ENCODE peak calls at places on chromosomes 1 and 21, in ten cellular contexts. P is neural progenitor cell, Z is fibroblast of lung, G is GM23248, Q is A549, N is PC-3, F is neuronal stem cell, T is mesendoderm, U is GM12878, B is GM23338. C is an unnamed sample.

GRCh38 chr1:111454859-111455641 is 5.8 kb downstream of the ATP5PB start:
- DNase-seq in B (no peak), P (no peak), F (no peak), Z (peak; percentile 41), T (no peak), U (peak; percentile 24), G (peak; percentile 38), Q (no peak), N (no peak), C (no peak)

GRCh38 chr1:235938714-235939487 is 72.2 kb upstream of the LYST start:
- DNase-seq in U (peak; percentile 43), B (no peak), G (no peak), Q (no peak), P (no peak), F (no peak), T (no peak), Z (no peak), N (no peak), C (no peak)

GRCh38 chr1:246724725-246725095 is 501 bp downstream of the SCCPDH start:
- DNase-seq in U (no peak), B (peak; percentile 39), T (peak; percentile 40), Z (peak; percentile 57), F (no peak), Q (peak; percentile 42), P (peak; percentile 41), G (peak; percentile 76), N (peak; percentile 57), C (no peak)

GRCh38 chr1:202958544-202959275 is 598 bp upstream of the ADIPOR1 start:
- DNase-seq in N (no peak), B (peak; percentile 32), P (peak; percentile 15), Z (no peak), G (no peak), Q (no peak), F (no peak), U (no peak), T (no peak), C (no peak)

GRCh38 chr21:27674037-27674436 is 707.1 kb upstream of the ADAMTS5 start:
- DNase-seq in P (no peak), Q (no peak), T (no peak), N (peak; percentile 31), Z (peak; percentile 77), U (no peak), G (peak; percentile 96), B (no peak), F (no peak), C (no peak)

GRCh38 chr1:78728359-78728758 is 78.7 kb downstream of the IFI44 start:
- DNase-seq in Z (no peak), G (no peak), Q (no peak), N (no peak), P (no peak), F (no peak), T (no peak), B (no peak), U (no peak), C (no peak)

GRCh38 chr1:67599085-67599484 is 85.9 kb upstream of the GADD45A start:
- DNase-seq in U (no peak), Q (no peak), B (no peak), Z (no peak), T (no peak), N (no peak), P (no peak), F (no peak), G (no peak), C (no peak)

GRCh38 chr1:53350853-53351767 is 23.2 kb upstream of the LRP8 start:
- DNase-seq in B (peak; percentile 29), F (no peak), Q (no peak), U (no peak), P (no peak), N (no peak), Z (no peak), G (no peak), T (no peak), C (no peak)

GRCh38 chr21:46459356-46460112 is 843 bp downstream of the DIP2A start:
- DNase-seq in P (peak; percentile 42), Z (peak; percentile 44), Q (no peak), B (peak; percentile 58), G (peak; percentile 83), F (no peak), T (peak; percentile 50), U (no peak), N (peak; percentile 49), C (peak; percentile 18)

GRCh38 chr1:14240265-14240664 is 358.2 kb upstream of the KAZN start:
- DNase-seq in N (no peak), B (no peak), T (no peak), G (no peak), F (no peak), Q (no peak), U (no peak), Z (no peak), P (no peak), C (peak; percentile 71)

GRCh38 chr1:16189921-16190499 is 22.4 kb downstream of the ARHGEF19 start:
- DNase-seq in T (no peak), F (no peak), B (no peak), N (no peak), Q (no peak), G (no peak), P (no peak), U (no peak), Z (no peak), C (no peak)

GRCh38 chr1:21335750-21336168 is 45.5 kb upstream of the ECE1 start:
- DNase-seq in T (no peak), P (no peak), B (no peak), G (no peak), F (no peak), N (peak; percentile 92), U (no peak), Z (no peak), Q (no peak), C (no peak)

GRCh38 chr1:21337010-21337437 is 46.8 kb upstream of the ECE1 start:
- DNase-seq in T (no peak), F (no peak), U (no peak), N (no peak), Q (no peak), P (no peak), G (no peak), B (no peak), Z (no peak), C (no peak)

GRCh38 chr1:21337931-21338567 is 47.8 kb upstream of the ECE1 start:
- DNase-seq in F (no peak), B (no peak), P (no peak), U (no peak), G (peak; percentile 79), Q (peak; percentile 48), Z (peak; percentile 99), N (peak; percentile 53), T (no peak), C (no peak)

GRCh38 chr1:21338568-21339401 is 48.5 kb upstream of the ECE1 start:
- DNase-seq in N (peak; percentile 87), Q (peak; percentile 78), T (peak; percentile 82), U (no peak), Z (peak; percentile 97), B (no peak), P (no peak), F (no peak), G (peak; percentile 36), C (no peak)

GRCh38 chr1:21337459-21337930 is 47.2 kb upstream of the ECE1 start:
- DNase-seq in G (no peak), P (no peak), N (no peak), Q (no peak), T (no peak), F (no peak), Z (no peak), B (no peak), U (no peak), C (no peak)
- H3K4me1 ChIP-seq in G (peaks cover 52% of the 10 kb centered on the region), P (peaks cover 6% of the 10 kb centered on the region), N (peaks cover 82% of the 10 kb centered on the region), Q (peaks cover 86% of the 10 kb centered on the region), T (peaks cover 9% of the 10 kb centered on the region), F (peaks cover 16% of the 10 kb centered on the region), Z (peaks cover 51% of the 10 kb centered on the region), B (peaks cover 22% of the 10 kb centered on the region), U (peaks cover 50% of the 10 kb centered on the region), C (peaks cover 51% of the 10 kb centered on the region)

GRCh38 chr21:44763451-44764318 is 37.9 kb downstream of the UBE2G2 start:
- DNase-seq in P (no peak), Q (no peak), B (no peak), G (no peak), U (no peak), F (no peak), T (no peak), N (peak; percentile 17), Z (no peak), C (no peak)
- H3K27ac ChIP-seq in P (no peak overlapping the region), Q (no peak overlapping the region), B (no peak overlapping the region), G (no peak overlapping the region), U (no peak overlapping the region), F (no peak overlapping the region), T (no peak overlapping the region), N (no peak overlapping the region), Z (no peak overlapping the region), C (no peak overlapping the region)

GRCh38 chr1:39173995-39174380 is 30.5 kb upstream of the MACF1 start:
- DNase-seq in F (no peak), Z (no peak), U (no peak), T (no peak), N (no peak), P (no peak), G (no peak), B (no peak), Q (no peak), C (no peak)
- H3K4me2 ChIP-seq in F (peak overlapping the region; percentile 21), Z (peak overlapping the region; percentile 4), U (no peak overlapping the region), T (no peak overlapping the region), N (no peak overlapping the region), P (peak overlapping the region; percentile 70), G (peak overlapping the region; percentile 22), B (peak overlapping the region; percentile 64), Q (peak overlapping the region; percentile 81), C (no peak overlapping the region)

GRCh38 chr1:20184997-20185833 is 681 bp upstream of the UBXN10 start:
- DNase-seq in G (no peak), B (no peak), Q (no peak), N (no peak), U (no peak), T (peak; percentile 55), F (no peak), P (no peak), Z (no peak), C (no peak)

GRCh38 chr1:20180221-20181207 is 5.4 kb upstream of the UBXN10 start:
- DNase-seq in P (no peak), T (no peak), Z (no peak), B (no peak), U (no peak), Q (no peak), G (no peak), F (no peak), N (peak; percentile 40), C (no peak)

GRCh38 chr1:20183876-20184275 is 2.0 kb upstream of the UBXN10 start:
- DNase-seq in Q (no peak), P (no peak), F (no peak), U (no peak), G (no peak), Z (no peak), T (no peak), B (no peak), N (no peak), C (no peak)

GRCh38 chr1:20184481-20184900 is 1.4 kb upstream of the UBXN10 start:
- DNase-seq in Q (peak; percentile 21), T (peak; percentile 84), B (peak; percentile 74), Z (no peak), F (no peak), U (no peak), P (no peak), G (no peak), N (no peak), C (no peak)

DNA sequence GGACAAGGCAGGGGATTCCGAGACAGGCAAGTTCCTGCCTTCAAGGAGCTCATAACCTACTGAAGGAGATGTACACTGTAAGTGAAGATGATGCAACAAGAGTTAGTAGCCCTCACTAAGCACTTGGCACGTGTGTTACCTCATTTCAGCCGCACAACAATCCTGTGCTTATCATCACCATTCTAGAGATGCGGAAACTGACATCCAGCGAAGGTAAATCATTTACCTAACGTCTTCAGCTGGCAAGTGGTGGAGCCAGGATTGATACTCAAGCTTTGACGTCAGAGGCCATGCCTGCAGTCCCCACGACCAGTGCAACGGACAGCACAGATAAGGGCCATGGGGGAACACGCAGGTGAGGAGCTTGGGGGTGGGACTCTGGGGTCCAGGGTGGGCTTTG is 2.9 kb upstream of the UBXN10 start:
- DNase-seq in B (no peak), F (no peak), Z (no peak), G (no peak), U (no peak), P (no peak), T (no peak), N (no peak), Q (no peak), C (no peak)
- H3K4me1 ChIP-seq in B (peaks cover 9% of the 10 kb centered on the region), F (peaks cover 5% of the 10 kb centered on the region), Z (no peaks in the 10 kb centered on the region), G (no peaks in the 10 kb centered on the region), U (peaks cover 12% of the 10 kb centered on the region), P (no peaks in the 10 kb centered on the region), T (peaks cover 5% of the 10 kb centered on the region), N (peaks cover 23% of the 10 kb centered on the region), Q (peaks cover 3% of the 10 kb centered on the region), C (peaks cover 51% of the 10 kb centered on the region)

C was measured in OCI-LY7.